ENCODE peak calls at places on chromosomes 12 and 14, in nine cellular contexts. G is cardiac muscle cell, M is thoracic aorta, S is fibroblast of lung, U is HFF-Myc, F is tibial artery, J is left ventricle myocardium inferior, E is adrenal gland, X is sigmoid colon. C is an unnamed sample.

GRCh38 chr12:56321027-56321426 is 5.2 kb upstream of the CNPY2 start:
- DNase-seq in G (no peak), M (no peak), S (peak), U (no peak), F (no peak), J (no peak), E (peak), X (no peak), C (no peak)

GRCh38 chr12:131578828-131579227 is 132.1 kb upstream of the SFSWAP start:
- DNase-seq in G (no peak), M (no peak), S (no peak), U (no peak), F (no peak), J (no peak), E (no peak), X (no peak), C (no peak)

GRCh38 chr12:121255433-121255832 is 41.1 kb downstream of the CAMKK2 start:
- DNase-seq in G (peak), M (no peak), S (no peak), U (no peak), F (no peak), J (no peak), E (no peak), X (no peak), C (no peak)

GRCh38 chr12:34404377-34405285 is 382.3 kb downstream of the ALG10 start:
- DNase-seq in G (no peak), M (no peak), S (no peak), U (no peak), F (peak), J (peak), E (peak), X (peak), C (no peak)

GRCh38 chr12:58916891-58917570 is 3.3 kb downstream of the LRIG3 start:
- DNase-seq in G (no peak), M (no peak), S (peak), U (no peak), F (no peak), J (no peak), E (no peak), X (no peak), C (peak)

GRCh38 chr12:15899282-15899870 is 11.8 kb upstream of the DERA start:
- DNase-seq in G (peak), M (no peak), S (peak), U (no peak), F (no peak), J (no peak), E (no peak), X (no peak), C (no peak)

GRCh38 chr12:4487024-4487423 is 41.4 kb upstream of the FGF6 start:
- DNase-seq in G (no peak), M (no peak), S (no peak), U (no peak), F (no peak), J (no peak), E (no peak), X (no peak), C (no peak)

GRCh38 chr14:58836303-58836702 is 198.5 kb downstream of the DACT1 start:
- DNase-seq in G (no peak), M (no peak), S (no peak), U (no peak), F (no peak), J (no peak), E (no peak), X (no peak), C (no peak)

GRCh38 chr12:100741084-100741711 is 53.4 kb upstream of the ANO4 start:
- DNase-seq in G (peak), M (no peak), S (peak), U (peak), F (no peak), J (no peak), E (no peak), X (no peak), C (peak)

GRCh38 chr12:51349026-51349425 is 2.5 kb upstream of the CELA1 start:
- DNase-seq in G (no peak), M (no peak), S (no peak), U (no peak), F (no peak), J (no peak), E (no peak), X (no peak), C (peak)

GRCh38 chr14:88765130-88765529 is 27.6 kb downstream of the EML5 start:
- DNase-seq in G (no peak), M (no peak), S (peak), U (peak), F (no peak), J (no peak), E (no peak), X (no peak), C (no peak)

GRCh38 chr14:74841230-74842207 is 34.4 kb downstream of the PROX2 start:
- DNase-seq in G (no peak), M (no peak), S (no peak), U (no peak), F (no peak), J (no peak), E (no peak), X (no peak), C (no peak)

GRCh38 chr12:94575645-94576393 is 74.5 kb downstream of the TMCC3 start:
- DNase-seq in G (no peak), M (no peak), S (no peak), U (no peak), F (no peak), J (no peak), E (no peak), X (no peak), C (no peak)

GRCh38 chr12:120599672-120600537 is 18.7 kb upstream of the POP5 start:
- DNase-seq in G (no peak), M (no peak), S (no peak), U (no peak), F (no peak), J (no peak), E (no peak), X (no peak), C (no peak)

GRCh38 chr12:56935752-56936151 is 1.5 kb upstream of the SDR9C7 start:
- DNase-seq in G (no peak), M (no peak), S (no peak), U (no peak), F (no peak), J (no peak), E (no peak), X (no peak), C (no peak)

GRCh38 chr14:68986926-68987652 is 8.0 kb upstream of the ACTN1 start:
- DNase-seq in G (no peak), M (no peak), S (no peak), U (no peak), F (no peak), J (no peak), E (no peak), X (no peak), C (no peak)

GRCh38 chr12:88247241-88247643 is 105.1 kb downstream of the TMTC3 start:
- DNase-seq in G (no peak), M (no peak), S (peak), U (peak), F (no peak), J (no peak), E (no peak), X (no peak), C (peak)

GRCh38 chr12:130920119-130920703 is 33.5 kb upstream of the ADGRD1 start:
- DNase-seq in G (no peak), M (no peak), S (no peak), U (no peak), F (no peak), J (no peak), E (no peak), X (no peak), C (no peak)

GRCh38 chr14:99476864-99477263 is 3.8 kb downstream of the SETD3 start:
- DNase-seq in G (no peak), M (no peak), S (no peak), U (no peak), F (no peak), J (no peak), E (no peak), X (no peak), C (no peak)

GRCh38 chr14:93961610-93962009 is 14.8 kb downstream of the ASB2 start:
- DNase-seq in G (no peak), M (no peak), S (no peak), U (no peak), F (no peak), J (no peak), E (no peak), X (no peak), C (no peak)

GRCh38 chr12:57604454-57605307 is at the start of gene DTX3:
- DNase-seq in G (peak), M (no peak), S (peak), U (no peak), F (peak), J (peak), E (peak), X (peak), C (no peak)

GRCh38 chr12:50087995-50088394 is 2.9 kb downstream of the SMARCD1 start:
- DNase-seq in G (no peak), M (no peak), S (peak), U (no peak), F (no peak), J (no peak), E (no peak), X (no peak), C (no peak)

GRCh38 chr12:68932701-68933563 is at the start of gene CPM:
- DNase-seq in G (peak), M (no peak), S (peak), U (no peak), F (peak), J (peak), E (peak), X (peak), C (no peak)

GRCh38 chr14:68306934-68307758 is 485.7 kb downstream of the ZFP36L1 start:
- DNase-seq in G (no peak), M (no peak), S (peak), U (no peak), F (no peak), J (no peak), E (no peak), X (no peak), C (no peak)

GRCh38 chr12:26630546-26631027 is 202.4 kb downstream of the ITPR2 start:
- DNase-seq in G (no peak), M (no peak), S (peak), U (peak), F (no peak), J (no peak), E (peak), X (peak), C (peak)

GRCh38 chr12:99915251-99916082 is 69.3 kb downstream of the ANKS1B start:
- DNase-seq in G (no peak), M (no peak), S (no peak), U (no peak), F (no peak), J (no peak), E (no peak), X (no peak), C (peak)

GRCh38 chr12:52992699-52993557 is 13.3 kb upstream of the EIF4B start:
- DNase-seq in G (no peak), M (no peak), S (no peak), U (no peak), F (no peak), J (no peak), E (no peak), X (no peak), C (no peak)

GRCh38 chr12:1019283-1019682 is 28.3 kb downstream of the ERC1 start:
- DNase-seq in G (no peak), M (no peak), S (no peak), U (no peak), F (no peak), J (no peak), E (no peak), X (no peak), C (no peak)

GRCh38 chr14:72126561-72126960 is 194.3 kb downstream of the RGS6 start:
- DNase-seq in G (no peak), M (no peak), S (no peak), U (no peak), F (no peak), J (no peak), E (no peak), X (no peak), C (no peak)

GRCh38 chr14:79299162-79299561 is 912.1 kb downstream of the DIO2 start:
- DNase-seq in G (peak), M (no peak), S (no peak), U (no peak), F (no peak), J (no peak), E (no peak), X (no peak), C (no peak)

GRCh38 chr12:121800694-121801600 is 2.9 kb upstream of the SETD1B start:
- DNase-seq in G (peak), M (no peak), S (peak), U (no peak), F (peak), J (peak), E (peak), X (peak), C (no peak)

GRCh38 chr12:50234347-50234746 is 49.0 kb downstream of the LIMA1 start:
- DNase-seq in G (no peak), M (no peak), S (no peak), U (no peak), F (no peak), J (no peak), E (peak), X (no peak), C (no peak)

GRCh38 chr14:105340821-105341408 is 26.4 kb downstream of the PACS2 start:
- DNase-seq in G (no peak), M (no peak), S (no peak), U (no peak), F (no peak), J (no peak), E (no peak), X (no peak), C (no peak)

GRCh38 chr14:105477659-105478623 is 3.3 kb downstream of the CRIP2 start:
- DNase-seq in G (no peak), M (no peak), S (no peak), U (no peak), F (no peak), J (peak), E (no peak), X (no peak), C (no peak)

GRCh38 chr14:77580964-77581505 is 35.4 kb downstream of the SPTLC2 start:
- DNase-seq in G (no peak), M (no peak), S (peak), U (peak), F (no peak), J (no peak), E (no peak), X (no peak), C (peak)

GRCh38 chr12:71130670-71131069 is 27.1 kb downstream of the TSPAN8 start:
- DNase-seq in G (no peak), M (no peak), S (no peak), U (no peak), F (no peak), J (no peak), E (no peak), X (no peak), C (no peak)

DNA sequence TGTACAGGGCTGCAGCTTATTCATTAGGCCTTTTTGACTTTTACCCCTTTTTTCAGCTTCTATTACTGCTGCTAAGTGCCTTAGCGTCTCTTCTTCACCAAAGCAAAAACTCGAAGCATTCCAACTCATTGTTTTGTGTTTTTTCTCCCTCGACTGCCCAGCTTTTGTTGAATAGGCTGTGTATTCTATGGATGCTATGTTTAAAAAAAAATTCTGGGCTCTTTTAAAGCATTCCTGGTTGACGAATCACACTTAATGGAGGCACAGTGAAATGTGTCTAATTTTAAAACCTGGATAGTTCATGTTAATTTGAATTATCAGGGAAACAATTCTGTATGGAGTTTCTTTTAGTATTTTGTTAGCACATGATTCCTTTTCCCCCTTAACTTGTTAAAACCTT is 29.7 kb downstream of the KTN1 start:
- DNase-seq in G (no peak), M (no peak), S (peak), U (no peak), F (no peak), J (no peak), E (no peak), X (no peak), C (no peak)
- H3K4me3 ChIP-seq in G (no peak), M (no peak), S (no peak), U (no peak), F (no peak), J (no peak), E (no peak), X (no peak), C (no peak)

GRCh38 chr12:61996717-61997116 is 263.5 kb upstream of the USP15 start:
- DNase-seq in G (no peak), M (no peak), S (no peak), U (no peak), F (no peak), J (no peak), E (no peak), X (no peak), C (no peak)

GRCh38 chr12:61991663-61992062 is 268.5 kb upstream of the USP15 start:
- DNase-seq in G (no peak), M (no peak), S (no peak), U (no peak), F (no peak), J (no peak), E (no peak), X (no peak), C (no peak)

GRCh38 chr12:61993734-61994345 is 266.4 kb upstream of the USP15 start:
- DNase-seq in G (peak), M (no peak), S (peak), U (peak), F (no peak), J (no peak), E (no peak), X (no peak), C (no peak)
- TF ChIP-seq CTCF in G (peak), M (peak), S (peak), U (peak), F (peak), J (peak), E (peak), X (no peak), C (peak)

DNA sequence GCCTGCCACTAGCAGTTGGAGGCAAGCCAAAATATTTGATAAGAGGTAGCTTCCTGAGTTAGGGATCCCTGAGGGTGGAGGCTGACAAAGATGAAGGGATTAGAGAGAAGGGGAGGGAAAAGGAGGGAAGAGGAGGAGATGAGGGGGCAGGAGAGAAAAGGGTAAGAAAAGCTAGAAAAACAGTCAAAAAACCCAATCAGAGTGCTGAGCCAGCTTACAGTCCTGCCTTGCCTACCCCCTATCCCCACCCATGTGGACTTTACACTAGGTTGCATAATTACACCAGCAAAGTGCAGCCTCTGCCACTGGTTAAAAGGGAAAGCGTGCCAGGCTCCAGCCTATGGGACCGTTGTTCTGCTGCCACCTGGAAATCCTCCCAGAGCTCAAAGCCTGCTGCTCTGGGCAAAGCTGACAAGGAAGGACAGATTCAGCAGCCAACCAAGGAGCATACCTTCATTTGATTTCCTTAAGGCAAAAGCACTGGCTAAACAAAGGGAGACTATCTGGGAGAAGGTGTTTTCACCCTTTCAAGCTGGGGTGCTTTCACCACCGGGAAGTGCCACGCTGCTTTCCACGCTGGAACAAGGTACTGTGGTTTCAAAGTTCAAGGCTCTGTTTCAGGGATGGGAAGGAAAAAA is 3.9 kb upstream of the NUMB start:
- DNase-seq in G (peak), M (no peak), S (peak), U (no peak), F (peak), J (peak), E (peak), X (peak), C (no peak)
- H3K4me3 ChIP-seq in G (no peak), M (peak), S (peak), U (no peak), F (no peak), J (peak), E (no peak), X (peak), C (no peak)

GRCh38 chr14:91139776-91140175 is 25.9 kb downstream of the DGLUCY start:
- DNase-seq in G (no peak), M (no peak), S (no peak), U (no peak), F (no peak), J (no peak), E (no peak), X (no peak), C (no peak)

GRCh38 chr14:91138511-91139359 is 24.9 kb downstream of the DGLUCY start:
- DNase-seq in G (no peak), M (no peak), S (peak), U (no peak), F (no peak), J (no peak), E (no peak), X (no peak), C (no peak)

GRCh38 chr14:91143862-91144261 is 30.0 kb downstream of the DGLUCY start:
- DNase-seq in G (no peak), M (peak), S (peak), U (no peak), F (peak), J (no peak), E (no peak), X (no peak), C (no peak)

GRCh38 chr14:91142214-91142668 is 28.4 kb downstream of the DGLUCY start:
- DNase-seq in G (no peak), M (no peak), S (no peak), U (no peak), F (no peak), J (no peak), E (no peak), X (no peak), C (no peak)

GRCh38 chr14:91140672-91141071 is 26.8 kb downstream of the DGLUCY start:
- DNase-seq in G (peak), M (no peak), S (peak), U (no peak), F (no peak), J (no peak), E (no peak), X (no peak), C (no peak)
- TF ChIP-seq CTCF in G (peak), M (no peak), S (peak), U (peak), F (no peak), J (peak), E (peak), X (peak), C (peak)

GRCh38 chr12:8609061-8609570 is 3.5 kb downstream of the AICDA start:
- DNase-seq in G (peak), M (no peak), S (peak), U (peak), F (no peak), J (no peak), E (no peak), X (no peak), C (peak)
- H3K4me3 ChIP-seq in G (no peak), M (peak), S (no peak), U (no peak), F (no peak), J (no peak), E (no peak), X (no peak), C (no peak)

DNA sequence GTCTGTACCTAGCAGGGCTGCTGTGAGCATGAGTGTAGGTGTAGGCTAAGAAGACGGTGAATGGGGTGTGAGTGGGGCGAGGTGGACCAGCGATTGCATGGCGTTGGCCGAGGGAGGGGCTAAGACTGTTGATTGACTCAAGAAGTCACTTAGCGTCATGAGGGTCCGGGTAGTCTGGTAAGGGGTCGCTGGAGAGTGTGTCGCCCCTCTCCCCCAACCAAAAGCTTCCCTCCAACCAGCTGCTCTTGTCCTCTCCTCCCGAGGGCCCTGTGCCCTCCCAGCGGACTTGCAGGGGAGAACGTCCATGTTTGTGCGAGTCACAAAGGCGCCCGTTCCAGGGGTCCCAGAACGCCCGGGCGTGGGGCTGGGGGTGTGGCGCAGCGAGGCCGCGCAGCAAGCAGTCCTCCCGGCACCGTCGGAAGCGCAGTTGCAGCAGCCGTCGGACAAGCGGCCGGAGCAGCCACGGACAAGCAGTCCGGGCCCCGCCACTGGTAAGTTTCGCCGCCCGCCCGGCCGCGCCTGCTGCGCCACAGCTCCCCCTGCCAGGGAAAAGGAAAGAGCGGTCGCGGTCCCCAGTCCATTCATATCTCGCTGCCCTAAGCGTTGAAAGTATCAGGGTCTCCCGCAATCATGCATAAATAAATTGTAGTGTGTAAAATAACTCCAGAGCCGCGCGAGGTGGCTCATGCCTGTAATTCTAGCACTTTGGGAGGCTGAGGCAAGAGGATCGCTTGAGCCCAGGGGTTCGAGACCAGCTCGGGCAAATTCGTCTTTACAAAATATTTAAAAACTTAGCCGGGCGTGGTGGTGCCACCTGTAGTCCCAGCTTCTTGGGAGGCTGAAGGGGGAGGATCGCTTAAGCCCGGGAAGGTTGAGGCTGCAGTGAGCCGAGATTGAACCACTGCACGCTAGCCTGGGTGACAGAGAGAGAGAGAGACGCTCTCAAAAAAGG is at the start of gene CCDC63:
- DNase-seq in G (peak), M (no peak), S (peak), U (no peak), F (peak), J (peak), E (peak), X (peak), C (no peak)
- TF ChIP-seq CTCF in G (peak), M (peak), S (peak), U (peak), F (peak), J (peak), E (peak), X (no peak), C (peak)

C was measured in AG09309.